ENCODE peak calls at places on chromosomes 13 and 19, in eight cellular contexts. C is HS-5; T is NCI-H1092; H is aorta; W is stimulated activated CD4-positive, alpha-beta T cell treated with anti-CD3 and anti-CD28 coated beads, Interleukin-15, amount 100 ng/mL, for 1 hour; X is fibroblast of the conjunctiva; K is AG08396; P is GOT3. Z is an unnamed sample.

GRCh38 chr13:41216160-41216559 is 21.8 kb upstream of the KBTBD7 start:
- DNase-seq in C (no peak), W (no peak), T (no peak), K (peak), X (peak), P (no peak), H (no peak), Z (no peak)

GRCh38 chr13:50396001-50396400 is 380.8 kb downstream of the KCNRG start:
- DNase-seq in K (no peak), H (no peak), T (no peak), C (no peak), X (no peak), W (no peak), P (no peak), Z (no peak)

GRCh38 chr19:51713319-51714285 is 10.2 kb downstream of the HAS1 start:
- DNase-seq in H (no peak), W (no peak), T (no peak), X (no peak), P (no peak), K (no peak), C (no peak), Z (no peak)

GRCh38 chr19:56079609-56080008 is 41.5 kb downstream of the ZNF787 start:
- DNase-seq in K (no peak), C (no peak), T (no peak), X (no peak), P (no peak), H (no peak), W (no peak), Z (no peak)

GRCh38 chr19:860481-861098 is 1.1 kb downstream of the CFD start:
- DNase-seq in T (peak), H (peak), X (peak), W (peak), K (peak), P (no peak), C (no peak), Z (peak)

GRCh38 chr19:23415561-23416191 is 20.4 kb upstream of the ZNF91 start:
- DNase-seq in W (no peak), T (no peak), K (peak), P (no peak), X (no peak), H (peak), C (no peak), Z (no peak)

GRCh38 chr19:18669524-18669817 is 14.0 kb upstream of the CRTC1 start:
- DNase-seq in W (no peak), K (no peak), T (no peak), X (no peak), P (no peak), C (no peak), H (no peak), Z (no peak)

GRCh38 chr19:10805075-10805757 is 30.8 kb downstream of the TMED1 start:
- DNase-seq in X (no peak), P (no peak), K (no peak), W (no peak), T (no peak), H (no peak), C (no peak), Z (no peak)

GRCh38 chr13:78867655-78868054 is 208.7 kb upstream of the OBI1 start:
- DNase-seq in K (no peak), P (no peak), T (no peak), H (no peak), W (no peak), X (no peak), C (no peak), Z (no peak)

GRCh38 chr19:964761-965694 is 19.1 kb upstream of the WDR18 start:
- DNase-seq in W (no peak), C (no peak), T (no peak), K (no peak), P (no peak), H (no peak), X (no peak), Z (no peak)

GRCh38 chr19:1247747-1248453 is 483 bp upstream of the MIDN start:
- DNase-seq in H (peak), W (no peak), P (no peak), X (no peak), T (no peak), K (peak), C (no peak), Z (peak)

GRCh38 chr13:103758222-103758621 is 692.0 kb upstream of the SLC10A2 start:
- DNase-seq in T (no peak), C (no peak), W (no peak), H (no peak), P (no peak), X (no peak), K (no peak), Z (no peak)

GRCh38 chr13:25929816-25930215 is 122.0 kb downstream of the SHISA2 start:
- DNase-seq in C (no peak), W (no peak), X (no peak), K (no peak), H (no peak), P (no peak), T (no peak), Z (no peak)

GRCh38 chr13:102911336-102911735 is 65.5 kb downstream of the ERCC5 start:
- DNase-seq in T (no peak), P (no peak), X (no peak), C (no peak), K (no peak), H (no peak), W (no peak), Z (no peak)

GRCh38 chr13:44212633-44213387 is 160.8 kb upstream of the SERP2 start:
- DNase-seq in C (no peak), X (peak), P (no peak), H (no peak), T (no peak), W (no peak), K (peak), Z (no peak)

GRCh38 chr19:10227215-10227971 is 3.7 kb downstream of the S1PR2 start:
- DNase-seq in K (peak), P (no peak), W (no peak), H (no peak), T (no peak), X (no peak), C (no peak), Z (no peak)

GRCh38 chr13:22665531-22665930 is 515.2 kb upstream of the SGCG start:
- DNase-seq in K (no peak), P (no peak), T (peak), H (no peak), X (no peak), W (no peak), C (no peak), Z (no peak)

GRCh38 chr13:51305558-51305957 is 33.9 kb upstream of the SERPINE3 start:
- DNase-seq in W (no peak), H (no peak), K (no peak), P (no peak), T (no peak), X (no peak), C (no peak), Z (no peak)

Z was measured in central memory CD8-positive, alpha-beta T cell.